ENCODE peak calls at places on chromosomes 1 and 21, in four cellular contexts. Y is cardiac muscle cell; S is uterus; V is CD8-positive, alpha-beta memory T cell. X is an unnamed sample.

GRCh38 chr21:38234395-38235142 is 22.2 kb upstream of the KCNJ15 start:
- DNase-seq in Y (no peak), S (no peak), V (no peak), X (no peak)

GRCh38 chr1:183761871-183762270 is 43.0 kb upstream of the RGL1 start:
- DNase-seq in Y (no peak), S (no peak), V (no peak), X (no peak)

GRCh38 chr1:12314328-12314903 is 84.6 kb downstream of the VPS13D start:
- DNase-seq in Y (peak; percentile 28), S (no peak), V (peak; percentile 13), X (peak; percentile 77)

GRCh38 chr1:45499415-45499769 is 481 bp downstream of the CCDC163 start:
- DNase-seq in Y (peak; percentile 43), S (no peak), V (no peak), X (peak; percentile 32)

GRCh38 chr1:15870421-15870820 is 22.9 kb downstream of the SPEN start:
- DNase-seq in Y (no peak), S (no peak), V (no peak), X (no peak)

GRCh38 chr1:81118550-81118949 is 682.2 kb upstream of the ADGRL2 start:
- DNase-seq in Y (no peak), S (no peak), V (no peak), X (no peak)

GRCh38 chr1:11571906-11572616 is 82.2 kb downstream of the FBXO2 start:
- DNase-seq in Y (peak; percentile 46), S (no peak), V (no peak), X (no peak)

GRCh38 chr1:25544243-25544764 is 898 bp downstream of the LDLRAP1 start:
- DNase-seq in Y (no peak), S (no peak), V (no peak), X (no peak)

GRCh38 chr21:38333290-38334272 is 76.8 kb downstream of the KCNJ15 start:
- DNase-seq in Y (no peak), S (no peak), V (no peak), X (peak; percentile 23)

GRCh38 chr1:12124693-12125421 is 41.9 kb upstream of the TNFRSF1B start:
- DNase-seq in Y (peak; percentile 77), S (peak; percentile 80), V (peak; percentile 74), X (peak; percentile 90)

GRCh38 chr1:167799747-167800146 is 78.0 kb downstream of the MPZL1 start:
- DNase-seq in Y (no peak), S (no peak), V (no peak), X (no peak)

GRCh38 chr1:117930173-117930447 is 571 bp downstream of the WDR3 start:
- DNase-seq in Y (no peak), S (no peak), V (no peak), X (no peak)

GRCh38 chr1:154157520-154158306 is 2.8 kb upstream of the NUP210L start:
- DNase-seq in Y (no peak), S (no peak), V (peak; percentile 85), X (no peak)

GRCh38 chr1:180301135-180301737 is 71.2 kb downstream of the LHX4 start:
- DNase-seq in Y (no peak), S (no peak), V (no peak), X (peak; percentile 15)

GRCh38 chr1:93531193-93531592 is 83.3 kb downstream of the FNBP1L start:
- DNase-seq in Y (no peak), S (no peak), V (no peak), X (no peak)

GRCh38 chr1:53508991-53509663 is 49.9 kb downstream of the DMRTB1 start:
- DNase-seq in Y (no peak), S (peak; percentile 70), V (no peak), X (no peak)

GRCh38 chr1:100309863-100310262 is 42.4 kb upstream of the CDC14A start:
- DNase-seq in Y (no peak), S (no peak), V (no peak), X (no peak)

GRCh38 chr1:100316622-100317021 is 35.7 kb upstream of the CDC14A start:
- DNase-seq in Y (no peak), S (no peak), V (no peak), X (no peak)

GRCh38 chr1:100308777-100309176 is 42.8 kb downstream of the RTCA start:
- DNase-seq in Y (no peak), S (no peak), V (no peak), X (peak; percentile 25)

GRCh38 chr1:100313382-100313781 is 38.9 kb upstream of the CDC14A start:
- DNase-seq in Y (no peak), S (no peak), V (no peak), X (no peak)
- H3K4me3 ChIP-seq in Y (no peak overlapping the region), S (no peak overlapping the region), V (no peak overlapping the region), X (no peak overlapping the region)

DNA sequence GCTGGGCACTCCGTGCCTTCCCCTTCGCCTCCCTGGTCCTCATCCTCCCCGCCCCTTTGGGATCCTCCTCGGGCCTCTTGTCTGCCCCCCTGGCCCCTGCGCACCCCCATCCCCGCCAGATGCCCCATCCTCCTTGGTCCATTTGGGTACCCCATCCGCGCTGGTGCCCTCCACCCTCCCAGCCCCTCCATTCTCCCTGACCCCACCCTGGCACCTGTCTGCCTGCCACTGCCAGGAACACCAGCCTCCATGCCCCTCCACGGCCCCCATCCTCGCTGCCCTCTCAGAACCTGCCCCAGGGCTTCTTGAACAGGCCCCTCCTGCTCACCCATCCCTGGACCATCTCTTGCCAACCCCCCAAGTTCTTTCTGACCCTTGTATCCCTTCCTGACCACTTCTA is 717 bp downstream of the ZDHHC18 start:
- DNase-seq in Y (no peak), S (no peak), V (no peak), X (no peak)
- H3K4me1 ChIP-seq in Y (peaks cover 22% of the 10 kb centered on the region), S (peaks cover 10% of the 10 kb centered on the region), V (peaks cover 54% of the 10 kb centered on the region), X (peaks cover 33% of the 10 kb centered on the region)

GRCh38 chr1:27342778-27343638 is 1.2 kb downstream of the SYTL1 start:
- DNase-seq in Y (peak; percentile 65), S (no peak), V (peak; percentile 83), X (no peak)
- H3K4me3 ChIP-seq in Y (no peak overlapping the region), S (no peak overlapping the region), V (peak overlapping the region; percentile 100), X (no peak overlapping the region)

DNA sequence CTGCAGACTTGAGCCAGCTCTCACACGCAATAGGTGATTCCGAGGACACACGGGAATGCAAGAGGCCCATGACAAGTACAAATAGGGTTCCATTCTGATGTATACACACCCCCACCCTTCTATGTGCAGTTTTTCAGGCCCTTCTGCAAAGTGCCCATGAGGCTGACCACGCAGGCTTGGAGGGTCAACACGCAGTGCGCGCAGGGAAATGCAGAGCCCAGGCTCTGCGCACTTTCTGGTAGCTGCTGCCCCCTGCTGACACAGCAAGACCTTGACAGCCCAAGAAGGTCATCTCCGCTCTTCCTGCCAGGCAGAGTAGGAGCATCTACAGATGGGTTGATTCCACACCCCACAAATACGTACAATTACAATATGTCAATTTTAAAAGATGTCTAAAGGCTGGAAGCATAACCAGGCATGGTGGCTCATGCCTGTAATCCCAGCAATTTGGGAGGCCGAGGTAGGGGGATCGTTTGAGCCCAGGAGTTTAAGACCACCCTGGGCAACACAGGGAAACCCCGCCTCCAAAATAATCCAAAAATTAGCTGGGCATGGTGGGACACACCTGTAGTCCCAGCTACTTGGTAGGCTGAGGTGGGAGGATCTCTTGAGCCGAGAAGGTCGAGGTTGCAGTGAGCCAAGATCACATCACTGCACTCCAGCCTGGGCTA is 18.5 kb downstream of the SH3BP5L start:
- DNase-seq in Y (peak; percentile 75), S (no peak), V (peak; percentile 44), X (peak; percentile 28)
- H3K4me1 ChIP-seq in Y (peaks cover 9% of the 10 kb centered on the region), S (no peaks in the 10 kb centered on the region), V (no peaks in the 10 kb centered on the region), X (peaks cover 11% of the 10 kb centered on the region)

GRCh38 chr21:15826147-15826780 is 96.5 kb downstream of the USP25 start:
- DNase-seq in Y (peak; percentile 55), S (no peak), V (peak; percentile 36), X (peak; percentile 50)

GRCh38 chr21:15820857-15821256 is 91.1 kb downstream of the USP25 start:
- DNase-seq in Y (no peak), S (no peak), V (no peak), X (peak; percentile 25)

GRCh38 chr21:15826908-15827601 is 97.3 kb downstream of the USP25 start:
- DNase-seq in Y (no peak), S (no peak), V (no peak), X (no peak)

GRCh38 chr21:15823486-15824150 is 93.8 kb downstream of the USP25 start:
- DNase-seq in Y (no peak), S (no peak), V (peak; percentile 57), X (no peak)

GRCh38 chr21:15825699-15826098 is 95.9 kb downstream of the USP25 start:
- DNase-seq in Y (no peak), S (no peak), V (no peak), X (no peak)
- H3K4me3 ChIP-seq in Y (no peak overlapping the region), S (no peak overlapping the region), V (no peak overlapping the region), X (no peak overlapping the region)

DNA sequence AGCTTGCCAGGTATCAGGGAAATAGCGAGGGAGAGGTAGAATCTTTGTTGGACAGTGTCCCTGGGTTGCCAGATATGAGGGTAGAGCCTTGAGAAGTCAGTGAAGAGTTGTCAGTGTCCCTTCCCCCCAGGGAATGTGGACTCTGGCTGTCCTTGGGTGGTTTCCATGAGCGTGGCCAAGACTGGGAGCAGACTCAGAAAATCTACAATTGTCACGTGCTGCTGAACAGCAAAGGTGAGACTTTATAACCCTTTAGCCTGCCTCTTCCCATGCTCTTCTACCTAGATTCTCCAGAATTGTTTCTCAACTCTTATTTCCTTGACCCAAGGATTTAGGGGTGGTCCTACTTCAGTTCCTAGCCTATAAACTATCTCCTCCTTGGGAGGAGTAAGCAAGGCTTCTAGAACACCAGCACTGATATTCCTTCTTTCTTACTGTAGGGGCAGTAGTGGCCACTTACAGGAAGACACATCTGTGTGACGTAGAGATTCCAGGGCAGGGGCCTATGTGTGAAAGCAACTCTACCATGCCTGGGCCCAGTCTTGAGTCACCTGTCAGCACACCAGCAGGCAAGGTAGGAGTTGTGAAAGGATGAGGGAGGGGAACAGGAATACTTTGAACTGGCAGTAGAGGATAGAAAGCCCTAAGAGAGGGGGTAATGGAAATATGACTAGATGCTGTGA is 1.6 kb downstream of the NIT1 start:
- DNase-seq in Y (peak; percentile 43), S (no peak), V (peak; percentile 64), X (peak; percentile 77)
- H3K4me1 ChIP-seq in Y (peaks cover 15% of the 10 kb centered on the region), S (peaks cover 7% of the 10 kb centered on the region), V (peaks cover 47% of the 10 kb centered on the region), X (peaks cover 47% of the 10 kb centered on the region)

DNA sequence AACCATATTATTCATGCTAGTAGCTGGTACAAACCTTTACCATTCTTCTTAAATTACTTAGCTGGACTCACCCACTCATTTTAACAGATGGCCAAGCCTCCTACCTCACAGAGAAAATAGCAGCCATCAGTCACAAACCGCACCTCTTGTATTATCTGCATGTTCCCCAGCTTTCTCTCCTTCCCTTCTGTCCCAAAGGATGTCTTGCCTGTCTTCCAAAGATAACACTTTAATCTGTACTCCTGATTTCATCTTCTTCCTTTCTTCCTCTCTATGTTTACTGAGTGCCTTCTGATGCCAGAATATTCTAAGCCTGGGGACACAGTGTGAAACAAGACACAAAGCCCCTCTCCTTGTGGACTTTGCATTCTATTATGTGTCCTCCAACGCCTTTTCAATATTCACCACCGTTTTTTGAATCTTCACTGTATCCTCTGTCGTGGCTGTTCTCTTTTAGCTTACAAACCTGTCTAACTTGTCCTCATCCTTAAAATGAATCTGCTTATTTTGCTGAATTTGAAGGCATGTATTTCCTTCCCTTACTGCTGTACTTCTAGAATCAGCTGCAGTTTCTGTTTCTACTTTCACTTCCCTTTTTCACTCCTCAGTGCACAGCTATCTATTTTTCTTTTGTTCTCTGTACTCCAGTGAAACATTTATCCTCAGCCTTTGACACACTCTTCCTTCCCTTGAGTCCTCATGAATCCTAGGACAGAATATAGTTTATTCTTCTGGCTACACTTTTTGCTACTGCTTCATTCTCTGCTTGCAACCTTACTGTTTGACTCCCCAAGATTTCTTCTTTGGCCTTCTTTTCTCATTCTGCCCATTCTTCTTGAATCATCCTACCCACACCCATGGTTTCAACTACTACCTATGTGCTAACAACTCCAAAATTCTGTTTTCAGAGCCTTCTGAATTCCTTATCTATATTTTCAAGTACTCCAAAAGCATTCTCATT is 216.9 kb upstream of the SAMSN1 start:
- DNase-seq in Y (no peak), S (no peak), V (no peak), X (peak; percentile 6)
- H3K4me3 ChIP-seq in Y (no peak overlapping the region), S (no peak overlapping the region), V (no peak overlapping the region), X (no peak overlapping the region)

X was measured in adipocyte.